ENCODE peak calls at places on chromosomes 6 and 20, in ten cellular contexts. M is WTC11, H is cardiac fibroblast, A is Panc1, Q is T-helper 9 cell, F is NT2/D1, C is AG09319, S is astrocyte, L is M059J, T is smooth muscle cell of the brain vasculature. E is an unnamed sample.

GRCh38 chr6:150894935-150895686 is 29.6 kb downstream of the MTHFD1L start:
- DNase-seq in M (no peak), H (peak; percentile 54), A (no peak), Q (no peak), F (no peak), C (no peak), S (peak; percentile 65), L (peak; percentile 23), T (peak; percentile 45), E (peak; percentile 56)

GRCh38 chr6:121584591-121585369 is 149.3 kb downstream of the GJA1 start:
- DNase-seq in M (no peak), H (peak; percentile 73), A (no peak), Q (no peak), F (no peak), C (no peak), S (peak; percentile 78), L (no peak), T (no peak), E (peak; percentile 3)

GRCh38 chr20:17559338-17559737 is 10.5 kb upstream of the DSTN start:
- DNase-seq in M (no peak), H (no peak), A (no peak), Q (no peak), F (no peak), C (no peak), S (no peak), L (no peak), T (no peak), E (peak; percentile 30)

GRCh38 chr6:104855507-104855906 is 4.2 kb downstream of the HACE1 start:
- DNase-seq in M (no peak), H (peak; percentile 13), A (no peak), Q (no peak), F (no peak), C (no peak), S (peak; percentile 27), L (peak; percentile 72), T (no peak), E (peak; percentile 28)

GRCh38 chr6:28154357-28154756 is 12.7 kb downstream of the ZKSCAN8 start:
- DNase-seq in M (no peak), H (no peak), A (no peak), Q (no peak), F (no peak), C (no peak), S (no peak), L (no peak), T (no peak), E (no peak)

GRCh38 chr6:148086843-148087242 is 255.8 kb upstream of the SASH1 start:
- DNase-seq in M (no peak), H (no peak), A (no peak), Q (no peak), F (no peak), C (no peak), S (no peak), L (peak; percentile 11), T (no peak), E (no peak)

GRCh38 chr20:23147964-23148720 is 62.0 kb upstream of the CD93 start:
- DNase-seq in M (no peak), H (peak; percentile 56), A (peak; percentile 86), Q (no peak), F (no peak), C (peak; percentile 44), S (peak; percentile 77), L (peak; percentile 99), T (no peak), E (peak; percentile 87)

GRCh38 chr6:20688710-20689500 is 154.6 kb downstream of the CDKAL1 start:
- DNase-seq in M (no peak), H (peak; percentile 63), A (no peak), Q (no peak), F (no peak), C (no peak), S (peak; percentile 57), L (peak; percentile 91), T (peak; percentile 33), E (peak; percentile 21)